ENCODE peak calls at places on chromosome 17, in seven cellular contexts. Q is K562, L is HCT116, F is GM12878, U is SK-N-SH, V is H1, E is HepG2. K is an unnamed sample.

GRCh38 chr17:27733771-27734170 is 66.6 kb downstream of the NOS2 start:
- DNase-seq in Q (no peak), L (no peak), F (no peak), U (no peak), V (no peak), E (no peak), K (no peak)

GRCh38 chr17:45639297-45639849 is 144.7 kb upstream of the CRHR1 start:
- DNase-seq in Q (no peak), L (no peak), F (no peak), U (no peak), V (no peak), E (no peak), K (no peak)

GRCh38 chr17:17036520-17036998 is 5.7 kb upstream of the MPRIP start:
- DNase-seq in Q (no peak), L (no peak), F (no peak), U (no peak), V (no peak), E (no peak), K (no peak)

GRCh38 chr17:76234354-76234679 is 6.0 kb downstream of the RNF157 start:
- DNase-seq in Q (peak), L (no peak), F (peak), U (no peak), V (no peak), E (no peak), K (no peak)

GRCh38 chr17:78096093-78096492 is 32.5 kb downstream of the TMC6 start:
- DNase-seq in Q (no peak), L (no peak), F (no peak), U (no peak), V (no peak), E (no peak), K (no peak)

GRCh38 chr17:74780443-74781238 is 4.5 kb upstream of the NAT9 start:
- DNase-seq in Q (peak), L (peak), F (no peak), U (peak), V (no peak), E (peak), K (peak)

GRCh38 chr17:17353625-17354484 is 50.7 kb downstream of the NT5M start:
- DNase-seq in Q (no peak), L (no peak), F (no peak), U (no peak), V (no peak), E (no peak), K (no peak)

GRCh38 chr17:10875411-10875810 is 37.5 kb upstream of the PIRT start:
- DNase-seq in Q (peak), L (no peak), F (no peak), U (no peak), V (no peak), E (no peak), K (peak)

GRCh38 chr17:72710834-72711233 is 381.7 kb downstream of the SLC39A11 start:
- DNase-seq in Q (no peak), L (no peak), F (no peak), U (no peak), V (no peak), E (peak), K (no peak)

GRCh38 chr17:1915889-1916288 is 86.1 kb downstream of the RPA1 start:
- DNase-seq in Q (no peak), L (no peak), F (no peak), U (no peak), V (no peak), E (no peak), K (no peak)

GRCh38 chr17:1908699-1909309 is 79.0 kb downstream of the RPA1 start:
- DNase-seq in Q (peak), L (peak), F (no peak), U (peak), V (no peak), E (peak), K (peak)

GRCh38 chr17:1909985-1910384 is 80.2 kb downstream of the RPA1 start:
- DNase-seq in Q (no peak), L (no peak), F (no peak), U (no peak), V (no peak), E (peak), K (no peak)

GRCh38 chr17:1907818-1908698 is 78.3 kb downstream of the RPA1 start:
- DNase-seq in Q (no peak), L (no peak), F (no peak), U (no peak), V (no peak), E (no peak), K (no peak)

DNA sequence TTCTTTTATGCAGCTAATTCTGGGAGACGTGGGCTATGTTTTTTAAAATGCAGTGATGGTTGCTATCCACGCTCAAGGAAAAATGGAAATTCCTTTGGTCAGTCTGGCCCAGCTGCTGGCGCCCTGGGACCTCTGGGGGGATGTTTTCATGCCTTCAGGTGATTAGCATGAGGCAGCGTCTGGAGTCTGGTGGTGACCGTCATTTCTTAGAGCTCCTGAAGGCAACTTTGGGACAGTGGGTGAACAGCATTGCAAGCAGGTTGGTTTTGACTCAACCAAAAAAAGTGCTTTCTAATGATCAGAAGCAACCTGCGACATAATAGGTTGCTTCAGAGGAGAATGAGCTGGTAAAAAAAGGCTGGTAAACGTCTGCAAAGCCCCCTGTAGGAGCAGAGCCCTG is 82.3 kb downstream of the RPA1 start:
- DNase-seq in Q (no peak), L (no peak), F (no peak), U (no peak), V (no peak), E (no peak), K (no peak)
- H3K4me3 ChIP-seq in Q (no peak), L (no peak), F (no peak), U (no peak), V (no peak), E (no peak), K (no peak)

DNA sequence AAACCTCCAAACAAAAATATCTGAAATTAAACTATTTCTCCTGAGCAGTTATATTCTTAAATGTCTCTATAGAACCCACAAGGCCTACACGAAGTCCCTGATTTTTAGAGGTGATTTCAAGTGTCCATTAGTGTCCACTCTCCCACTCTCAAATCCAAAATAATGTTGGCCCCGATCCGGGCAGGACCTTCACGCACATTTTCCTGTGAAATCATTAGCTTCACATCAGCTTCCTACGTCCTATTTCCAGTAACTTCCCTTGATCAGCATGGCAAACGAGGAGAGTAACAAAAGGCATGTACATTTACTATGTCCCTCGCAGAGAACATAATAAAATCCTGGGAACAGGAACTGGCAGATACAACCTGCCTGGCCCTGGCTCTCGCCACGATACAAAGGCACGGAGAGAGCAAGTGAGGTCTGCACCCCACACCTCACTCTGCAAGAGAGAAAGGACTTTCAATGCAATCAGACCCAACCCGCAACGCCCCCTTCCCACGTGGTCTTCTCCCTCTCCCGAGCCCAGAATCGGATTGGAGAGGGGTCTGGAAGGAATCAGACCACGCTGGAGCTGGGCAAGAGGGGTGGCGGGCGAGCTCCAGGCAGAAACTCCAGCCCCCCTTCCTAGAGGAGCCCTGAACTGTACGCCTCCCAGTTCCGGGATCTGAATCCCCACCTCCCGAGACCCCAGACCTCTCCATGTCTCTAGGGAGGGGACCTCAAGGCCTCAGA is 17.5 kb upstream of the C17orf78 start:
- DNase-seq in Q (peak), L (no peak), F (no peak), U (peak), V (peak), E (peak), K (peak)
- TF ChIP-seq YY1 in Q (no peak), L (no peak), F (no peak), U (no peak), V (no peak), E (no peak), K (no peak)

GRCh38 chr17:60080545-60080944 is 1.8 kb upstream of the HEATR6 start:
- DNase-seq in Q (no peak), L (no peak), F (no peak), U (no peak), V (no peak), E (no peak), K (no peak)
- H3K4me3 ChIP-seq in Q (no peak), L (peak), F (no peak), U (no peak), V (no peak), E (no peak), K (no peak)

GRCh38 chr17:67753026-67753425 is 35.3 kb downstream of the NOL11 start:
- DNase-seq in Q (no peak), L (no peak), F (no peak), U (no peak), V (no peak), E (no peak), K (no peak)

GRCh38 chr17:67759355-67760171 is 41.8 kb downstream of the NOL11 start:
- DNase-seq in Q (peak), L (no peak), F (no peak), U (no peak), V (no peak), E (no peak), K (no peak)

GRCh38 chr17:67751101-67752074 is 33.7 kb downstream of the NOL11 start:
- DNase-seq in Q (no peak), L (no peak), F (no peak), U (no peak), V (no peak), E (no peak), K (no peak)

GRCh38 chr17:67750067-67750466 is 32.3 kb downstream of the NOL11 start:
- DNase-seq in Q (no peak), L (no peak), F (no peak), U (no peak), V (no peak), E (no peak), K (no peak)

DNA sequence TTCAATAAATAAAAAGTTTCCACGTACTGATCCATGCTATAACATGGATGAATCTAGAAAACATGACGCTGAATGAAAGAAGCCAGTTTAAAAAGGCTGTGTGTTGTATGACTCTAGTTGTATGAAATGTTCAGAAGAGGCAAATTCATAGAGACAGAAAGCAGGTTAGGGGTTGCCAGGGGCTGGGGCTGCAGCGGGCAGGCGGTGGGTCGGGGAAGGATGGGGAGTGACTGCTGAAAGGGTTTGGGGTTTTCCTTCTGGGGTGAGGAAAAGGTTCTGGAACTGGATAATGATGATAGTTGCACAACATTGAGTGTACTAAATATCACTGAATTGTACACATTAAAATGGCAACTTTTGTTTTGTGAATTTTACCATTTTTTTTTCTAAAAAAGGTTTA is 36.3 kb downstream of the NOL11 start:
- DNase-seq in Q (no peak), L (no peak), F (no peak), U (no peak), V (no peak), E (no peak), K (no peak)
- TF ChIP-seq YY1 in Q (no peak), L (no peak), F (no peak), U (no peak), V (no peak), E (no peak), K (no peak)

GRCh38 chr17:59786536-59787319 is 79.3 kb downstream of the VMP1 start:
- DNase-seq in Q (peak), L (peak), F (peak), U (peak), V (peak), E (peak), K (peak)

GRCh38 chr17:59790936-59791335 is 83.5 kb downstream of the VMP1 start:
- DNase-seq in Q (no peak), L (no peak), F (no peak), U (no peak), V (no peak), E (no peak), K (no peak)

GRCh38 chr17:59785091-59785799 is 77.8 kb downstream of the VMP1 start:
- DNase-seq in Q (no peak), L (no peak), F (no peak), U (no peak), V (no peak), E (peak), K (no peak)

GRCh38 chr17:59783221-59784016 is 76.0 kb downstream of the VMP1 start:
- DNase-seq in Q (peak), L (peak), F (no peak), U (peak), V (no peak), E (no peak), K (no peak)

GRCh38 chr17:59786213-59786535 is 78.7 kb downstream of the VMP1 start:
- DNase-seq in Q (no peak), L (no peak), F (no peak), U (no peak), V (no peak), E (no peak), K (no peak)
- H3K4me3 ChIP-seq in Q (peak), L (peak), F (peak), U (no peak), V (no peak), E (no peak), K (no peak)

GRCh38 chr17:40075216-40076100 is 12.7 kb downstream of the THRA start:
- DNase-seq in Q (peak), L (no peak), F (no peak), U (peak), V (peak), E (peak), K (peak)
- TF ChIP-seq YY1 in Q (no peak), L (peak), F (peak), U (no peak), V (no peak), E (peak), K (no peak)

DNA sequence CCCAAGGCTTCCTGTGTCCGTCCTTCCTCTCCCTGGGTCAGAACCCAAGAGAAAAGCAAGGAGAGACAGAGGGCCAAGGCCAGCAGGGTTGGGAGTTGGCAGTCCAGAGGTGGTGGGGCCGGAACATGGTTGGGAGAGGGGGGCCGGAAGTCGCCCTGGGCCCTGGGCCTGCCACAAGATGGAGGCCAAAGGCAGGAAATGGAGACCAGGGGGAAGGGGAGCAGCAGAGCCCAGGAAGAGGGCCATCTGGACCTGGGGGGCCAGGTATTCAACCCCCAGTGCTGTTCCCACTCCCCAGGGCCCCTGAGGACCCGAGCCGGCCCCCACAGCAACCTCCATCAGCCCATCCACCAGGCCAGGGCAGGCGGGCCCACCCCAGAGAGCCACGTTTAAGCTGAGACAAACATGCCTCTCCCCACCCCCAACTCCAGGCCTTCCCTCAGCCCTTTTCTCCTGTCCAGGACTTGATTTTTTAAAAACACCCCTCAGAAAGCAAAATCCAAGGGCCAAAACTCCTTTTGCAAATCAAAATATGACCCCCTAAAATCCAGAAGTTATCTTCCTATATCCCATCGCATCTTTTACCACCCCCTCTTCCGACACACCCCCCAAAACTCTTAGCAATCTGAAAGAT is 4.4 kb upstream of the BCL6B start:
- DNase-seq in Q (no peak), L (no peak), F (no peak), U (no peak), V (no peak), E (no peak), K (no peak)
- H3K4me3 ChIP-seq in Q (no peak), L (no peak), F (no peak), U (peak), V (no peak), E (no peak), K (no peak)

DNA sequence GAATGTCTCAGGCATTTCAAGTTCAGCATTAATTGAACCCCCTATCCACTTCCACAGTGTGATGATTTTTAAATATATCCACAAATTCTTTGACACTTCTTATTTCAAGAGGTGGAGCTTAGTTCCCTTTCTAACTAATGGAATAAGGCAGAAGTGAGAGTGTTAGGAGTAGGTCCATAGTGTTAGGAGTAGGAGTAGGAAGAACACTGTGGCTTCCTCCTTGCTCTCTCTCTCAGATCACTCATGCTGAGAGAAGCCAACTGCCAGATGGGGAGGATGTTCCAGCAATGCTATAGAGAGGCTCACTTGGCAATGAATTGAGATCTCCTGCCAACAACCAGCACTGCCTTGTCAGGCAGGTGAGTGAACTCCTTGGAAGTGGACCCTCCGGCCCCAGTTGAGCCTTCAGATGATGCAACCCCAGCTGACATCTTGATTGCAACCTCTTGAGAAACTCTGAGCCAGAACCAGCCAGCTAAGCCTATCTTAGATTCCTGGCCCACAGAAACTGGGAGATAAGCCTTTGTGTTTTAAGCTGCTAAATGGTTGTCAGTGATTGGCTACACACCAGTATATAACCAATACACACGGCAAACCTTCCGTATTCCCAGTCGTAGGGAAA is 44.3 kb downstream of the SPECC1 start:
- DNase-seq in Q (no peak), L (no peak), F (no peak), U (no peak), V (no peak), E (no peak), K (no peak)
- TF ChIP-seq YY1 in Q (no peak), L (no peak), F (no peak), U (no peak), V (no peak), E (no peak), K (no peak)

GRCh38 chr17:31004160-31004559 is 33.3 kb downstream of the RNF135 start:
- DNase-seq in Q (no peak), L (no peak), F (no peak), U (no peak), V (no peak), E (no peak), K (no peak)

GRCh38 chr17:31008374-31009035 is 37.7 kb downstream of the RNF135 start:
- DNase-seq in Q (no peak), L (no peak), F (no peak), U (no peak), V (peak), E (no peak), K (peak)

GRCh38 chr17:31003225-31003866 is 32.5 kb downstream of the RNF135 start:
- DNase-seq in Q (no peak), L (no peak), F (no peak), U (no peak), V (no peak), E (no peak), K (no peak)

GRCh38 chr17:31002047-31002446 is 31.2 kb downstream of the RNF135 start:
- DNase-seq in Q (no peak), L (no peak), F (no peak), U (no peak), V (no peak), E (no peak), K (no peak)

DNA sequence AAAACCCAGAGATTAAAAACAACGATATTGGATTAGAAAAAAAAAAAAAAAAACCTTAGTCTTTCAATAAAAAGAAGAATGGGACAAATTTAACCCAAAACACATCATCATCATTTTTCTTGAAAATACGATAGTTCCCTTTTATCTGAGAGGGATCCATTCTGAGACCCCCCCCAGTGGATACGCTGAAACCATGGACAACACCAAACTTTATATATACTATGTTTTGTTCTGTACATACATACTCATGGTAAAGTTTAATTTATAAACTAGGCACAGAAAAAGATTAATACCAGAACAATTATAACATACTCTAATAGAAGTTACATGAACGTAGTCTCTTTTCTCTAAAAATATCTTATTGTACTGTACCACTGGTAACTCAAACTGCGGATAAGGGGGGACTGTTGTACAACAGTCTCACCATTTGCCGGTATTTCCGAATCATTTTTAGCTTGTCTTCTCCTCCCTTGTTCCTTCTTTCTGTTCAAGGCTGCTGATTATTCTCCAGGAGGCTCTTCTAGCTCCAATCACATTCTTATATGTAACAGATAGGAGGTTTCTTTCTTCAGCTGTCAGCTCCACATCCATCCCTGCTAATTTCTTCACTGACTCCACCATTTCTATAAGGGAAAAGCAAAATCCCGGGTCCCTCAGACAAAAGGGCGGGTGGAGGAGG is 37.0 kb downstream of the RNF135 start:
- DNase-seq in Q (no peak), L (no peak), F (no peak), U (no peak), V (no peak), E (no peak), K (no peak)
- H3K4me3 ChIP-seq in Q (no peak), L (no peak), F (peak), U (no peak), V (peak), E (peak), K (peak)

K was measured in NT2/D1.